ENCODE peak calls at places on chromosomes 1 and 21, in eight cellular contexts. K, Q, R, M, T, H, D and S are unnamed samples.

GRCh38 chr1:13700521-13701273 is 709 bp downstream of the PRDM2 start:
- DNase-seq in H (peak; percentile 57), K (peak; percentile 47), M (peak; percentile 45), D (no peak), R (peak; percentile 52), Q (no peak), T (no peak), S (peak; percentile 89)

GRCh38 chr1:173411835-173412742 is 65.0 kb upstream of the PRDX6 start:
- DNase-seq in D (no peak), K (no peak), R (no peak), M (no peak), H (no peak), Q (no peak), T (no peak), S (no peak)

GRCh38 chr1:34796990-34797389 is 4.2 kb downstream of the GJA4 start:
- DNase-seq in Q (no peak), D (no peak), H (no peak), T (no peak), K (no peak), R (no peak), M (no peak), S (no peak)

GRCh38 chr1:151653397-151653796 is 41.5 kb downstream of the SNX27 start:
- DNase-seq in D (no peak), M (no peak), T (no peak), K (no peak), R (no peak), H (no peak), Q (peak; percentile 89), S (no peak)

GRCh38 chr1:230937370-230937769 is 41.3 kb downstream of the TTC13 start:
- DNase-seq in R (no peak), T (no peak), H (no peak), Q (no peak), D (no peak), K (no peak), M (no peak), S (no peak)

GRCh38 chr1:229594227-229595008 is 31.5 kb downstream of the TAF5L start:
- DNase-seq in M (no peak), D (no peak), K (peak; percentile 37), Q (no peak), R (no peak), H (no peak), T (no peak), S (no peak)

GRCh38 chr1:35190784-35191183 is 2.2 kb downstream of the SFPQ start:
- DNase-seq in H (no peak), D (no peak), Q (no peak), K (no peak), M (no peak), T (no peak), R (no peak), S (no peak)

GRCh38 chr1:154669464-154670282 is 61.7 kb upstream of the ADAR start:
- DNase-seq in K (peak; percentile 75), D (peak; percentile 75), T (peak; percentile 53), H (peak; percentile 88), R (peak; percentile 90), Q (peak; percentile 33), M (peak; percentile 71), S (peak; percentile 88)

GRCh38 chr1:16042096-16042495 is 1.5 kb upstream of the CLCNKB start:
- DNase-seq in K (no peak), Q (no peak), R (peak; percentile 52), D (no peak), M (no peak), H (no peak), T (no peak), S (no peak)

GRCh38 chr1:153936011-153936802 is 10.3 kb downstream of the DENND4B start:
- DNase-seq in R (no peak), K (no peak), D (no peak), M (no peak), T (no peak), Q (no peak), H (no peak), S (peak; percentile 61)

GRCh38 chr1:207028884-207029283 is 3.7 kb downstream of the C1orf116 start:
- DNase-seq in M (peak; percentile 45), Q (no peak), H (no peak), R (no peak), D (no peak), T (no peak), K (no peak), S (no peak)

GRCh38 chr1:207029991-207030521 is 2.5 kb downstream of the C1orf116 start:
- DNase-seq in R (no peak), H (no peak), M (no peak), K (no peak), D (no peak), Q (no peak), T (no peak), S (no peak)

GRCh38 chr1:207026177-207026576 is 6.4 kb downstream of the C1orf116 start:
- DNase-seq in M (no peak), R (no peak), D (no peak), H (no peak), K (no peak), Q (no peak), T (peak; percentile 63), S (no peak)

GRCh38 chr1:207027221-207027777 is 5.3 kb downstream of the C1orf116 start:
- DNase-seq in K (no peak), H (no peak), R (no peak), D (no peak), T (peak; percentile 64), Q (no peak), M (peak; percentile 66), S (no peak)

DNA sequence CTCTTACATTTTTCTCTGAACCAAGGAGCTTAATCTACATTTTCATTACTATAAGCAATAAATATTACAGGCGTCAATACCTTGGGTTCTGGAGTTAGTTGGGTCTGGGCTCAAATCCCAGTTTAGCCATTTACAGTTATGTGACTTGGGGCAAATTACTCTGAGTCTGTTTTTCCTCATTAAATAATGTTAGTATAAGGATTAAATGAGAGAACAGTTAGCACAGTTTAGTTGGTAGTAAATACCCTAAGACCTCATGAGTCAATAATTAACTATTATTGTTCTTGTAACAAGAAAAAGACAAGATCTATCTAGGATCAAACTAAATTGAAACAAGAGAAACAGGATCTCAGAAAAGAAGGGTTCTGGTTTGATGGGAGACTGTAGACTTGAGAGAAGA is 4.6 kb downstream of the C1orf116 start:
- DNase-seq in R (no peak), T (no peak), H (no peak), M (no peak), Q (no peak), D (no peak), K (no peak), S (no peak)
- TF ChIP-seq POLR2AphosphoS5 in R (no peak), T (no peak), H (no peak), M (no peak), Q (no peak), D (no peak), K (no peak), S (no peak)

GRCh38 chr1:3714284-3714741 is 37.9 kb upstream of the CCDC27 start:
- DNase-seq in T (no peak), M (no peak), H (no peak), R (no peak), Q (no peak), D (no peak), K (no peak), S (no peak)
- H3K27ac ChIP-seq in T (peak overlapping the region; percentile 87), M (no peak overlapping the region), H (no peak overlapping the region), R (no peak overlapping the region), Q (no peak overlapping the region), D (no peak overlapping the region), K (no peak overlapping the region), S (no peak overlapping the region)

DNA sequence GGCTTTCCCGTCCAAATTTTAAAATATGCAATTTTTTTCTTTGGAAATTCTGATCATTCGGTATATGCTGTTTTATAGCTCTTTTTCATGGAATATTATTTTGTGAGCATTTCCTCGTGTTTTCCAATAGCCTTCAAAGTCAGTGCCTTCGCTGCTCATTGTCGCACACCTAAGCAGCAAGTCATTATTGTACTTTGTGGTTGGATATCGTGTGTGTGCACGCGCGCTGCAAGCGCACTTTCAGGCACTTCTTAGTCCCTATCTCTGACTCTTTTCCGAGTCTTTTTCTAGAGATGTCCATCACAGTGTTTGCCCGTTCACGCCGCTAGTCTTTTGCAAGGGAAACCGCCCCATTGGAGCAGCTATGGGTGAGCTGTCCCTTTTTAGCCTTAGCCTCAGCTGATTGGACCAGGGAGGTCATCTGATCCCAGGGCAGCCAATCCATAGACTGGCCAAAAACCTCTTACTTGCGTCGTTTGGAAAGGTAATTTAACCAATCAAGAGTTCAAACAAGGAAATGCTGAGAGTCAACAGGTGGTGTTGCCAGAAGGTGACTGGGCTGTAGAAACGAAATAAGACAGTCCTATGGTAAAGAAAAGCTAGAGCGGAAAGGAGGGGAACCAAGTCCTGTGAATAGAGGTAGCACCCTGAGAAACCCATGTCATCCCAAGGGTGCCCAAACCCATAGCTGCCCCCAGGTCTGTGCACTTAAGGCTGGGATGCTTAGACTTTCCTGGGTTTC is 710 bp upstream of the HYI start:
- DNase-seq in M (peak; percentile 83), R (peak; percentile 97), Q (no peak), T (peak; percentile 79), D (no peak), H (peak; percentile 86), K (peak; percentile 82), S (no peak)
- TF ChIP-seq POLR2AphosphoS5 in M (peak; percentile 49), R (peak; percentile 70), Q (no peak), T (no peak), D (peak; percentile 10), H (peak; percentile 68), K (no peak), S (peak; percentile 49)

DNA sequence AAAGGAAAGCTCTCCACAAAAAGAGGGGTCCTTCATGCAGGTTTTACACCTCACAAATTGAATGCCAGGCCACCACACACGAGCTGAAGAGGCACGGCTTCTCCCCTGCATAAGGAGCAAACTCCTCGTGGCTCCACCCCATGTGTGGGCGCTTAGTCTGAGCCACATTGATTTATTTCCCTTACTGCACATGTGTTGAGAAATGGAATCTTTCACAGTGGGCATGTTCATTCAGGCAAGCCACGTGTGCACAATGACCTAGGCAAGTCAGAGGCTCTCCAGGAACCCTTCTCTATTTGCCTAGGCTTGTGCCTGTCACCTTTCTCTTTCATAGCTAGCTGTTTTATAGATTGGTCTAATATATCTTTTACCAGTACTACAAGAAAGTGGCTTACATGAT is 120.5 kb downstream of the LTN1 start:
- DNase-seq in Q (no peak), T (no peak), R (no peak), D (no peak), H (no peak), M (no peak), K (no peak), S (no peak)
- H3K27ac ChIP-seq in Q (no peak overlapping the region), T (no peak overlapping the region), R (no peak overlapping the region), D (peak overlapping the region; percentile 51), H (no peak overlapping the region), M (no peak overlapping the region), K (no peak overlapping the region), S (no peak overlapping the region)

DNA sequence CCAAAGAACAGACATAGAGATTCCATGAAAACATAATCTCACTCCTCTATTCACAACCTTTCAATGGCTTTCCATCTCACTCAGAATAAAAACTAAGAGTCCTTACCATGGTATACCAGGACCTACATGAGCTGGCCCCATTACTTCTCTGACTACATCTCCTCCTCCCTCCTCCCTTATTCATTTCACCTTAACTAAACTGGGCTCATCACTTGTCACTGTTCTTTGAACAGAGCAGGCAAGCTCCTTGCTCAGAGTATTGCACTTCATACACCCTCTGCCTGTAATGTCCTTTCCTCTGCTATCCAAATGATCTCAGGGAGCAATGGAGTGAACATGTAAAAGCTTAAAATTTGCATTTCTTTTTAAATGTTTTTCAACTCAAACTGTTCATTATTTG is 142.0 kb downstream of the MRPL39 start:
- DNase-seq in M (no peak), D (no peak), Q (no peak), H (no peak), K (no peak), R (no peak), T (no peak), S (no peak)
- TF ChIP-seq POLR2AphosphoS5 in M (no peak), D (no peak), Q (no peak), H (no peak), K (no peak), R (no peak), T (no peak), S (no peak)